ENCODE peak calls at places on chromosomes 5 and 9, in five cellular contexts. J is A549, P is HepG2, G is K562, S is H1. Q is an unnamed sample.

GRCh38 chr5:15655683-15656082 is 155.7 kb downstream of the FBXL7 start:
- DNase-seq in J (no peak), P (no peak), G (no peak), S (no peak), Q (no peak)

GRCh38 chr9:76138360-76138759 is 247.9 kb downstream of the PCSK5 start:
- DNase-seq in J (no peak), P (no peak), G (no peak), S (no peak), Q (no peak)

GRCh38 chr5:119315516-119315949 is 40.3 kb upstream of the TNFAIP8 start:
- DNase-seq in J (peak), P (peak), G (peak), S (no peak), Q (no peak)

GRCh38 chr5:143456952-143457547 is 53.6 kb upstream of the NR3C1 start:
- DNase-seq in J (peak), P (no peak), G (no peak), S (no peak), Q (no peak)

GRCh38 chr9:97557606-97558095 is 56.2 kb downstream of the TMOD1 start:
- DNase-seq in J (no peak), P (no peak), G (no peak), S (no peak), Q (no peak)

GRCh38 chr5:102539598-102539997 is 40.8 kb upstream of the SLCO6A1 start:
- DNase-seq in J (no peak), P (no peak), G (no peak), S (no peak), Q (no peak)

GRCh38 chr5:170747851-170748250 is 35.7 kb upstream of the GABRP start:
- DNase-seq in J (peak), P (peak), G (peak), S (no peak), Q (peak)

GRCh38 chr5:57539281-57539701 is 56.7 kb upstream of the ACTBL2 start:
- DNase-seq in J (no peak), P (no peak), G (no peak), S (no peak), Q (no peak)

GRCh38 chr9:111161015-111161415 is 122.7 kb upstream of the LPAR1 start:
- DNase-seq in J (no peak), P (no peak), G (no peak), S (no peak), Q (no peak)

GRCh38 chr5:177429248-177430045 is 3.0 kb downstream of the GRK6 start:
- DNase-seq in J (no peak), P (no peak), G (peak), S (no peak), Q (no peak)

GRCh38 chr5:138720840-138721239 is 32.4 kb upstream of the CTNNA1 start:
- DNase-seq in J (no peak), P (no peak), G (no peak), S (no peak), Q (no peak)

GRCh38 chr9:96129698-96130097 is 172.3 kb downstream of the HSD17B3 start:
- DNase-seq in J (no peak), P (no peak), G (no peak), S (no peak), Q (peak)

GRCh38 chr5:150245111-150245789 is 44.3 kb downstream of the CAMK2A start:
- DNase-seq in J (no peak), P (no peak), G (peak), S (no peak), Q (no peak)

GRCh38 chr5:61719124-61719523 is 387.1 kb downstream of the ZSWIM6 start:
- DNase-seq in J (no peak), P (no peak), G (no peak), S (no peak), Q (no peak)

GRCh38 chr5:89178576-89178975 is 295.6 kb upstream of the MEF2C start:
- DNase-seq in J (no peak), P (no peak), G (no peak), S (no peak), Q (no peak)

GRCh38 chr9:133692364-133692985 is 45.7 kb downstream of the SARDH start:
- DNase-seq in J (no peak), P (no peak), G (no peak), S (no peak), Q (no peak)

GRCh38 chr9:110206388-110206787 is 1.6 kb downstream of the C9orf152 start:
- DNase-seq in J (no peak), P (no peak), G (no peak), S (no peak), Q (no peak)

GRCh38 chr5:153592081-153592480 is 101.6 kb downstream of the GRIA1 start:
- DNase-seq in J (no peak), P (no peak), G (no peak), S (no peak), Q (no peak)

GRCh38 chr5:59180515-59180914 is 597.6 kb downstream of the RAB3C start:
- DNase-seq in J (no peak), P (no peak), G (no peak), S (no peak), Q (no peak)

GRCh38 chr5:23468658-23469057 is 38.8 kb upstream of the PRDM9 start:
- DNase-seq in J (no peak), P (no peak), G (no peak), S (no peak), Q (no peak)

GRCh38 chr5:123754167-123754840 is 242.3 kb downstream of the CSNK1G3 start:
- DNase-seq in J (no peak), P (no peak), G (no peak), S (no peak), Q (no peak)

GRCh38 chr9:96719538-96720315 is 58.2 kb downstream of the ZNF510 start:
- DNase-seq in J (no peak), P (no peak), G (no peak), S (no peak), Q (peak)

GRCh38 chr9:93577045-93577939 is 908 bp downstream of the PHF2 start:
- DNase-seq in J (peak), P (no peak), G (peak), S (no peak), Q (no peak)

GRCh38 chr9:136886610-136887597 is 588 bp downstream of the TRAF2 start:
- DNase-seq in J (peak), P (no peak), G (peak), S (no peak), Q (peak)

GRCh38 chr9:120935383-120935857 is 8.8 kb upstream of the TRAF1 start:
- DNase-seq in J (peak), P (no peak), G (peak), S (no peak), Q (no peak)

GRCh38 chr5:135883441-135883840 is 12.2 kb downstream of the IL9 start:
- DNase-seq in J (no peak), P (no peak), G (peak), S (no peak), Q (peak)

GRCh38 chr9:16784002-16784401 is 86.5 kb downstream of the BNC2 start:
- DNase-seq in J (no peak), P (no peak), G (no peak), S (no peak), Q (no peak)
- TF ChIP-seq JUN in J (no peak), P (no peak), G (no peak), S (no peak), Q (no peak)

GRCh38 chr9:20623021-20623747 is 885 bp upstream of the MLLT3 start:
- DNase-seq in J (peak), P (no peak), G (no peak), S (no peak), Q (peak)
- TF ChIP-seq JUN in J (no peak), P (no peak), G (no peak), S (no peak), Q (no peak)

GRCh38 chr9:18173923-18174322 is 300.0 kb upstream of the ADAMTSL1 start:
- DNase-seq in J (no peak), P (no peak), G (no peak), S (no peak), Q (no peak)
- TF ChIP-seq JUN in J (no peak), P (no peak), G (no peak), S (no peak), Q (no peak)

DNA sequence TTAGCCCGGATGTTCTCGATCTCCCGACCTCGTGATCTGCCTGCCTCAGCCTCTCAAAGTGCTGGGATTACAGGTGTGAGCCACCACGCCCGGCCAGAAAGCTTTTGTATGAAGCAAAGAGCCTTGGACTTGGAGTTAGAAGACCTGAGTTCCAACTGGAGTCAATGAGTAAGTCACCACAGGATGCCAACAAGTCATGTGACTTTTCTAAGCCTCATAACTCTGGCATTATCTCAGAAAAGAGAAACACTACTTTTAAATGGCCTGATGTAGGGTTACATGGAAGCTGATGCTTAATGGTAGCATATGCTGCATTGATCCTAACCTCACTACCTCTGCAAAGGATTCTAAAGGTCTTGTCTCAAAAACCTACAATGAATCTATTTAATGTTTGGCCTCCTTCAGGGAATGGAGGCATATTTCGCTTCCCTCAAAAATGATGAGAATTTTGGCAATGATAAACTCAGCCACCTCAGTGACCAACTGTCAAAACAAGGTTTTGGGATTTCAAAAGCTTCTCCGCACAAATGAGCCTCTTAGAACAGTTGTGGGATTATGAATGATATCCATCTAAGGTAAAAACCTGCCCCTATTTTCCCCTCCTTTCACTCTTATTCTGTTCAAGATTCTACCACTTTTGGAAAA is 236.8 kb downstream of the ACTL7B start:
- DNase-seq in J (no peak), P (no peak), G (no peak), S (no peak), Q (no peak)
- TF ChIP-seq JUN in J (no peak), P (no peak), G (no peak), S (no peak), Q (no peak)

GRCh38 chr5:181037365-181037861 is 2.7 kb upstream of the BTNL9 start:
- DNase-seq in J (no peak), P (no peak), G (peak), S (no peak), Q (peak)
- TF ChIP-seq JUN in J (no peak), P (no peak), G (no peak), S (no peak), Q (no peak)

GRCh38 chr5:64210866-64211265 is 45.2 kb downstream of the RNF180 start:
- DNase-seq in J (no peak), P (no peak), G (no peak), S (peak), Q (no peak)
- TF ChIP-seq JUN in J (no peak), P (no peak), G (no peak), S (peak), Q (no peak)

GRCh38 chr5:64147849-64148441 is 17.7 kb upstream of the RNF180 start:
- DNase-seq in J (peak), P (peak), G (peak), S (no peak), Q (peak)
- TF ChIP-seq JUN in J (no peak), P (no peak), G (no peak), S (no peak), Q (no peak)

Q was measured in WTC11.